ENCODE peak calls at places on chromosomes 5 and 9, in four cellular contexts. A, L, M and E are unnamed samples.

GRCh38 chr5:93592866-93593265 is 9.8 kb downstream of the NR2F1 start:
- DNase-seq in M (no peak), L (no peak), A (no peak), E (no peak)

GRCh38 chr5:174531782-174532191 is 192.6 kb upstream of the MSX2 start:
- DNase-seq in M (no peak), L (no peak), A (no peak), E (no peak)

GRCh38 chr5:72860499-72860898 is 44.0 kb downstream of the TNPO1 start:
- DNase-seq in L (no peak), M (no peak), A (no peak), E (no peak)

GRCh38 chr9:2816476-2817141 is 27.3 kb downstream of the PUM3 start:
- DNase-seq in L (no peak), M (no peak), A (no peak), E (no peak)

GRCh38 chr5:150322202-150322601 is 19.5 kb upstream of the ARSI start:
- DNase-seq in A (no peak), L (no peak), M (no peak), E (no peak)

GRCh38 chr9:136404801-136405136 is 4.8 kb upstream of the SNAPC4 start:
- DNase-seq in M (no peak), A (no peak), L (no peak), E (no peak)

GRCh38 chr5:86199287-86199686 is 418.5 kb upstream of the COX7C start:
- DNase-seq in M (no peak), A (no peak), L (no peak), E (no peak)

GRCh38 chr9:134442087-134442470 is 115.8 kb downstream of the RXRA start:
- DNase-seq in M (no peak), L (no peak), A (no peak), E (no peak)

GRCh38 chr9:95315108-95315746 is 2.3 kb downstream of the FANCC start:
- DNase-seq in L (no peak), A (no peak), M (no peak), E (no peak)

GRCh38 chr5:122699226-122699625 is 75.7 kb upstream of the SNX2 start:
- DNase-seq in A (no peak), L (no peak), M (no peak), E (no peak)

GRCh38 chr9:98117984-98118639 is 910 bp downstream of the TRIM14 start:
- DNase-seq in L (no peak), M (no peak), A (no peak), E (no peak)

GRCh38 chr5:87400305-87400899 is 12.3 kb downstream of the CCNH start:
- DNase-seq in M (no peak), L (no peak), A (no peak), E (no peak)

GRCh38 chr5:74174366-74174765 is 466.2 kb downstream of the ENC1 start:
- DNase-seq in A (no peak), L (no peak), M (no peak), E (no peak)

GRCh38 chr5:76958976-76959767 is 6.3 kb downstream of the CRHBP start:
- DNase-seq in M (no peak), A (no peak), L (no peak), E (no peak)

GRCh38 chr5:170627271-170627670 is 123.5 kb downstream of the KCNIP1 start:
- DNase-seq in M (no peak), L (peak; percentile 35), A (no peak), E (no peak)

GRCh38 chr9:132008871-132009812 is 70.5 kb downstream of the MED27 start:
- DNase-seq in A (no peak), M (no peak), L (no peak), E (no peak)

GRCh38 chr9:35954942-35955546 is 2.9 kb downstream of the OR2S2 start:
- DNase-seq in M (peak; percentile 47), L (no peak), A (no peak), E (peak; percentile 37)

GRCh38 chr5:137621861-137622823 is 113.7 kb downstream of the KLHL3 start:
- DNase-seq in M (no peak), L (no peak), A (no peak), E (no peak)

GRCh38 chr9:34611251-34611810 is 566 bp downstream of the RPP25L start:
- DNase-seq in M (no peak), L (no peak), A (no peak), E (no peak)

GRCh38 chr9:133251773-133252172 is 23.2 kb downstream of the ABO start:
- DNase-seq in A (no peak), L (no peak), M (no peak), E (no peak)

GRCh38 chr5:176921669-176922196 is 22.6 kb upstream of the HK3 start:
- DNase-seq in A (no peak), L (no peak), M (no peak), E (no peak)

GRCh38 chr5:160303690-160304089 is 8.7 kb downstream of the CCNJL start:
- DNase-seq in L (no peak), M (no peak), A (no peak), E (no peak)

GRCh38 chr5:74382115-74382514 is 258.4 kb downstream of the ENC1 start:
- DNase-seq in A (no peak), M (no peak), L (no peak), E (no peak)